ENCODE peak calls at places on chromosomes 11 and 22, in nine cellular contexts. One of them, this sample, is unnamed.

GRCh38 chr11:69638941-69639681 is 1.8 kb upstream of the CCND1 start:
- DNase-seq in OCI-LY7: peak
- DNase-seq in CD4-positive, alpha-beta memory T cell: no peak
- DNase-seq in AG10803: peak
- DNase-seq in tibial nerve: peak
- DNase-seq in transverse colon: peak
- DNase-seq in GM12865: peak
- DNase-seq in fibroblast of lung: peak
- DNase-seq in WERI-Rb-1: peak
- DNase-seq in this sample: peak

GRCh38 chr11:86696004-86696403 is 23.6 kb upstream of the ME3 start:
- DNase-seq in OCI-LY7: no peak
- DNase-seq in CD4-positive, alpha-beta memory T cell: no peak
- DNase-seq in AG10803: peak
- DNase-seq in tibial nerve: no peak
- DNase-seq in transverse colon: no peak
- DNase-seq in GM12865: no peak
- DNase-seq in fibroblast of lung: peak
- DNase-seq in WERI-Rb-1: no peak
- DNase-seq in this sample: no peak

GRCh38 chr11:65390099-65390941 is 3.9 kb downstream of the FRMD8 start:
- DNase-seq in OCI-LY7: no peak
- DNase-seq in CD4-positive, alpha-beta memory T cell: no peak
- DNase-seq in AG10803: peak
- DNase-seq in tibial nerve: no peak
- DNase-seq in transverse colon: no peak
- DNase-seq in GM12865: no peak
- DNase-seq in fibroblast of lung: peak
- DNase-seq in WERI-Rb-1: no peak
- DNase-seq in this sample: no peak

GRCh38 chr11:128669491-128669890 is 24.4 kb upstream of the FLI1 start:
- DNase-seq in OCI-LY7: no peak
- DNase-seq in CD4-positive, alpha-beta memory T cell: no peak
- DNase-seq in AG10803: peak
- DNase-seq in tibial nerve: no peak
- DNase-seq in transverse colon: no peak
- DNase-seq in GM12865: no peak
- DNase-seq in fibroblast of lung: peak
- DNase-seq in WERI-Rb-1: no peak
- DNase-seq in this sample: no peak

GRCh38 chr11:25159341-25159740 is 662.5 kb downstream of the LUZP2 start:
- DNase-seq in OCI-LY7: no peak
- DNase-seq in CD4-positive, alpha-beta memory T cell: no peak
- DNase-seq in AG10803: no peak
- DNase-seq in tibial nerve: no peak
- DNase-seq in transverse colon: no peak
- DNase-seq in GM12865: no peak
- DNase-seq in fibroblast of lung: peak
- DNase-seq in WERI-Rb-1: no peak
- DNase-seq in this sample: no peak

GRCh38 chr11:67542169-67542568 is 18.9 kb upstream of the CABP2 start:
- DNase-seq in OCI-LY7: no peak
- DNase-seq in CD4-positive, alpha-beta memory T cell: no peak
- DNase-seq in AG10803: no peak
- DNase-seq in tibial nerve: no peak
- DNase-seq in transverse colon: no peak
- DNase-seq in GM12865: no peak
- DNase-seq in fibroblast of lung: no peak
- DNase-seq in WERI-Rb-1: no peak
- DNase-seq in this sample: no peak

GRCh38 chr22:46703166-46703995 is 34.7 kb downstream of the CERK start:
- DNase-seq in OCI-LY7: no peak
- DNase-seq in CD4-positive, alpha-beta memory T cell: no peak
- DNase-seq in AG10803: no peak
- DNase-seq in tibial nerve: no peak
- DNase-seq in transverse colon: no peak
- DNase-seq in GM12865: no peak
- DNase-seq in fibroblast of lung: no peak
- DNase-seq in WERI-Rb-1: no peak
- DNase-seq in this sample: no peak

GRCh38 chr11:1782831-1783724 is 19.4 kb upstream of the CTSD start:
- DNase-seq in OCI-LY7: no peak
- DNase-seq in CD4-positive, alpha-beta memory T cell: no peak
- DNase-seq in AG10803: peak
- DNase-seq in tibial nerve: no peak
- DNase-seq in transverse colon: no peak
- DNase-seq in GM12865: no peak
- DNase-seq in fibroblast of lung: peak
- DNase-seq in WERI-Rb-1: no peak
- DNase-seq in this sample: no peak

GRCh38 chr11:71488086-71488967 is 35.3 kb downstream of the NADSYN1 start:
- DNase-seq in OCI-LY7: no peak
- DNase-seq in CD4-positive, alpha-beta memory T cell: no peak
- DNase-seq in AG10803: no peak
- DNase-seq in tibial nerve: no peak
- DNase-seq in transverse colon: no peak
- DNase-seq in GM12865: no peak
- DNase-seq in fibroblast of lung: peak
- DNase-seq in WERI-Rb-1: no peak
- DNase-seq in this sample: no peak

GRCh38 chr11:47002366-47002765 is 65.8 kb downstream of the CSTPP1 start:
- DNase-seq in OCI-LY7: peak
- DNase-seq in CD4-positive, alpha-beta memory T cell: no peak
- DNase-seq in AG10803: no peak
- DNase-seq in tibial nerve: no peak
- DNase-seq in transverse colon: no peak
- DNase-seq in GM12865: no peak
- DNase-seq in fibroblast of lung: no peak
- DNase-seq in WERI-Rb-1: no peak
- DNase-seq in this sample: no peak

GRCh38 chr11:112617977-112618829 is 343.0 kb upstream of the NCAM1 start:
- DNase-seq in OCI-LY7: no peak
- DNase-seq in CD4-positive, alpha-beta memory T cell: no peak
- DNase-seq in AG10803: no peak
- DNase-seq in tibial nerve: no peak
- DNase-seq in transverse colon: no peak
- DNase-seq in GM12865: no peak
- DNase-seq in fibroblast of lung: no peak
- DNase-seq in WERI-Rb-1: no peak
- DNase-seq in this sample: no peak

GRCh38 chr11:2259897-2260451 is 10.4 kb downstream of the ASCL2 start:
- DNase-seq in OCI-LY7: no peak
- DNase-seq in CD4-positive, alpha-beta memory T cell: no peak
- DNase-seq in AG10803: no peak
- DNase-seq in tibial nerve: no peak
- DNase-seq in transverse colon: no peak
- DNase-seq in GM12865: no peak
- DNase-seq in fibroblast of lung: no peak
- DNase-seq in WERI-Rb-1: no peak
- DNase-seq in this sample: no peak

GRCh38 chr11:108872781-108873291 is 208.0 kb downstream of the DDX10 start:
- DNase-seq in OCI-LY7: no peak
- DNase-seq in CD4-positive, alpha-beta memory T cell: no peak
- DNase-seq in AG10803: no peak
- DNase-seq in tibial nerve: no peak
- DNase-seq in transverse colon: no peak
- DNase-seq in GM12865: no peak
- DNase-seq in fibroblast of lung: peak
- DNase-seq in WERI-Rb-1: no peak
- DNase-seq in this sample: no peak

GRCh38 chr11:36412781-36413383 is 97.2 kb downstream of the TRAF6 start:
- DNase-seq in OCI-LY7: no peak
- DNase-seq in CD4-positive, alpha-beta memory T cell: no peak
- DNase-seq in AG10803: no peak
- DNase-seq in tibial nerve: no peak
- DNase-seq in transverse colon: no peak
- DNase-seq in GM12865: no peak
- DNase-seq in fibroblast of lung: peak
- DNase-seq in WERI-Rb-1: no peak
- DNase-seq in this sample: no peak

GRCh38 chr11:108718466-108718865 is 53.6 kb downstream of the DDX10 start:
- DNase-seq in OCI-LY7: no peak
- DNase-seq in CD4-positive, alpha-beta memory T cell: no peak
- DNase-seq in AG10803: no peak
- DNase-seq in tibial nerve: no peak
- DNase-seq in transverse colon: no peak
- DNase-seq in GM12865: no peak
- DNase-seq in fibroblast of lung: no peak
- DNase-seq in WERI-Rb-1: no peak
- DNase-seq in this sample: no peak

GRCh38 chr22:26893034-26893710 is 235.8 kb downstream of the MIAT start:
- DNase-seq in OCI-LY7: no peak
- DNase-seq in CD4-positive, alpha-beta memory T cell: no peak
- DNase-seq in AG10803: peak
- DNase-seq in tibial nerve: no peak
- DNase-seq in transverse colon: no peak
- DNase-seq in GM12865: no peak
- DNase-seq in fibroblast of lung: peak
- DNase-seq in WERI-Rb-1: no peak
- DNase-seq in this sample: no peak

GRCh38 chr11:64341429-64341828 is 1.4 kb downstream of the CCDC88B start:
- DNase-seq in OCI-LY7: no peak
- DNase-seq in CD4-positive, alpha-beta memory T cell: no peak
- DNase-seq in AG10803: no peak
- DNase-seq in tibial nerve: no peak
- DNase-seq in transverse colon: no peak
- DNase-seq in GM12865: no peak
- DNase-seq in fibroblast of lung: no peak
- DNase-seq in WERI-Rb-1: no peak
- DNase-seq in this sample: no peak

GRCh38 chr11:64340671-64341335 is 799 bp downstream of the CCDC88B start:
- DNase-seq in OCI-LY7: peak
- DNase-seq in CD4-positive, alpha-beta memory T cell: peak
- DNase-seq in AG10803: no peak
- DNase-seq in tibial nerve: peak
- DNase-seq in transverse colon: peak
- DNase-seq in GM12865: peak
- DNase-seq in fibroblast of lung: no peak
- DNase-seq in WERI-Rb-1: peak
- DNase-seq in this sample: no peak

GRCh38 chr11:64342869-64343739 is 3.1 kb downstream of the CCDC88B start:
- DNase-seq in OCI-LY7: no peak
- DNase-seq in CD4-positive, alpha-beta memory T cell: no peak
- DNase-seq in AG10803: no peak
- DNase-seq in tibial nerve: no peak
- DNase-seq in transverse colon: no peak
- DNase-seq in GM12865: no peak
- DNase-seq in fibroblast of lung: no peak
- DNase-seq in WERI-Rb-1: peak
- DNase-seq in this sample: no peak

GRCh38 chr11:64343740-64344133 is 3.7 kb downstream of the CCDC88B start:
- DNase-seq in OCI-LY7: no peak
- DNase-seq in CD4-positive, alpha-beta memory T cell: no peak
- DNase-seq in AG10803: no peak
- DNase-seq in tibial nerve: no peak
- DNase-seq in transverse colon: peak
- DNase-seq in GM12865: no peak
- DNase-seq in fibroblast of lung: no peak
- DNase-seq in WERI-Rb-1: peak
- DNase-seq in this sample: no peak

GRCh38 chr11:64341851-64342791 is 2.1 kb downstream of the CCDC88B start:
- DNase-seq in OCI-LY7: peak
- DNase-seq in CD4-positive, alpha-beta memory T cell: peak
- DNase-seq in AG10803: peak
- DNase-seq in tibial nerve: peak
- DNase-seq in transverse colon: peak
- DNase-seq in GM12865: peak
- DNase-seq in fibroblast of lung: peak
- DNase-seq in WERI-Rb-1: peak
- DNase-seq in this sample: peak
- H3K4me3 ChIP-seq in OCI-LY7: peak
- H3K4me3 ChIP-seq in CD4-positive, alpha-beta memory T cell: no peak
- H3K4me3 ChIP-seq in AG10803: peak
- H3K4me3 ChIP-seq in tibial nerve: peak
- H3K4me3 ChIP-seq in transverse colon: peak
- H3K4me3 ChIP-seq in GM12865: peak
- H3K4me3 ChIP-seq in fibroblast of lung: no peak
- H3K4me3 ChIP-seq in WERI-Rb-1: peak
- H3K4me3 ChIP-seq in this sample: peak

GRCh38 chr11:34111722-34112270 is 6.4 kb downstream of the NAT10 start:
- DNase-seq in OCI-LY7: no peak
- DNase-seq in CD4-positive, alpha-beta memory T cell: no peak
- DNase-seq in AG10803: no peak
- DNase-seq in tibial nerve: no peak
- DNase-seq in transverse colon: no peak
- DNase-seq in GM12865: no peak
- DNase-seq in fibroblast of lung: no peak
- DNase-seq in WERI-Rb-1: no peak
- DNase-seq in this sample: no peak

GRCh38 chr11:34105079-34105956 is at the start of gene NAT10:
- DNase-seq in OCI-LY7: peak
- DNase-seq in CD4-positive, alpha-beta memory T cell: peak
- DNase-seq in AG10803: peak
- DNase-seq in tibial nerve: peak
- DNase-seq in transverse colon: peak
- DNase-seq in GM12865: peak
- DNase-seq in fibroblast of lung: peak
- DNase-seq in WERI-Rb-1: peak
- DNase-seq in this sample: peak

GRCh38 chr11:34104680-34105078 is 750 bp upstream of the NAT10 start:
- DNase-seq in OCI-LY7: no peak
- DNase-seq in CD4-positive, alpha-beta memory T cell: no peak
- DNase-seq in AG10803: no peak
- DNase-seq in tibial nerve: no peak
- DNase-seq in transverse colon: no peak
- DNase-seq in GM12865: no peak
- DNase-seq in fibroblast of lung: no peak
- DNase-seq in WERI-Rb-1: no peak
- DNase-seq in this sample: no peak

GRCh38 chr11:34105957-34106504 is 602 bp downstream of the NAT10 start:
- DNase-seq in OCI-LY7: peak
- DNase-seq in CD4-positive, alpha-beta memory T cell: no peak
- DNase-seq in AG10803: peak
- DNase-seq in tibial nerve: no peak
- DNase-seq in transverse colon: no peak
- DNase-seq in GM12865: no peak
- DNase-seq in fibroblast of lung: peak
- DNase-seq in WERI-Rb-1: no peak
- DNase-seq in this sample: no peak
- H3K4me3 ChIP-seq in OCI-LY7: peak
- H3K4me3 ChIP-seq in CD4-positive, alpha-beta memory T cell: peak
- H3K4me3 ChIP-seq in AG10803: peak
- H3K4me3 ChIP-seq in tibial nerve: peak
- H3K4me3 ChIP-seq in transverse colon: peak
- H3K4me3 ChIP-seq in GM12865: peak
- H3K4me3 ChIP-seq in fibroblast of lung: peak
- H3K4me3 ChIP-seq in WERI-Rb-1: peak
- H3K4me3 ChIP-seq in this sample: peak

GRCh38 chr22:38169116-38169515 is 12.5 kb downstream of the PLA2G6 start:
- DNase-seq in OCI-LY7: no peak
- DNase-seq in CD4-positive, alpha-beta memory T cell: no peak
- DNase-seq in AG10803: no peak
- DNase-seq in tibial nerve: no peak
- DNase-seq in transverse colon: no peak
- DNase-seq in GM12865: no peak
- DNase-seq in fibroblast of lung: no peak
- DNase-seq in WERI-Rb-1: no peak
- DNase-seq in this sample: no peak
- H3K4me3 ChIP-seq in OCI-LY7: no peak
- H3K4me3 ChIP-seq in CD4-positive, alpha-beta memory T cell: no peak
- H3K4me3 ChIP-seq in AG10803: no peak
- H3K4me3 ChIP-seq in tibial nerve: no peak
- H3K4me3 ChIP-seq in transverse colon: no peak
- H3K4me3 ChIP-seq in GM12865: no peak
- H3K4me3 ChIP-seq in fibroblast of lung: no peak
- H3K4me3 ChIP-seq in WERI-Rb-1: no peak
- H3K4me3 ChIP-seq in this sample: no peak

GRCh38 chr22:43995798-43996169 is 28.3 kb upstream of the PARVB start:
- DNase-seq in OCI-LY7: no peak
- DNase-seq in CD4-positive, alpha-beta memory T cell: no peak
- DNase-seq in AG10803: no peak
- DNase-seq in tibial nerve: no peak
- DNase-seq in transverse colon: no peak
- DNase-seq in GM12865: no peak
- DNase-seq in fibroblast of lung: no peak
- DNase-seq in WERI-Rb-1: no peak
- DNase-seq in this sample: no peak
- H3K4me3 ChIP-seq in OCI-LY7: no peak
- H3K4me3 ChIP-seq in CD4-positive, alpha-beta memory T cell: peak
- H3K4me3 ChIP-seq in AG10803: no peak
- H3K4me3 ChIP-seq in tibial nerve: peak
- H3K4me3 ChIP-seq in transverse colon: peak
- H3K4me3 ChIP-seq in GM12865: peak
- H3K4me3 ChIP-seq in fibroblast of lung: no peak
- H3K4me3 ChIP-seq in WERI-Rb-1: no peak
- H3K4me3 ChIP-seq in this sample: no peak